ENCODE peak calls at places on chromosomes 1 and 21, in seven cellular contexts. V, O, A, P, L, M and K are unnamed samples.

GRCh38 chr21:37072988-37073416 is at the start of the genes PIGP and TTC3:
- DNase-seq in V (peak; percentile 98), O (peak; percentile 95), A (peak; percentile 98), P (peak; percentile 94), L (peak; percentile 97), M (peak; percentile 92), K (peak; percentile 97)

GRCh38 chr1:234234199-234234598 is 139.1 kb upstream of the COA6 start:
- DNase-seq in V (no peak), O (no peak), A (no peak), P (no peak), L (no peak), M (no peak), K (no peak)

GRCh38 chr1:26044414-26044813 is 1.5 kb downstream of the SLC30A2 start:
- DNase-seq in V (no peak), O (no peak), A (no peak), P (no peak), L (no peak), M (no peak), K (no peak)

GRCh38 chr21:46028547-46029200 is 47.1 kb downstream of the COL6A1 start:
- DNase-seq in V (peak; percentile 74), O (no peak), A (peak; percentile 60), P (no peak), L (no peak), M (peak; percentile 93), K (no peak)

GRCh38 chr21:34243562-34243961 is 120.2 kb upstream of the KCNE2 start:
- DNase-seq in V (peak; percentile 35), O (peak; percentile 28), A (no peak), P (no peak), L (peak; percentile 15), M (peak; percentile 13), K (peak; percentile 42)

GRCh38 chr1:67285780-67286488 is 21.7 kb upstream of the IL12RB2 start:
- DNase-seq in V (no peak), O (no peak), A (no peak), P (no peak), L (peak; percentile 11), M (no peak), K (peak; percentile 14)

GRCh38 chr1:4624801-4625200 is 29.6 kb upstream of the AJAP1 start:
- DNase-seq in V (no peak), O (no peak), A (no peak), P (no peak), L (no peak), M (no peak), K (no peak)

GRCh38 chr1:51300270-51300669 is 30.1 kb downstream of the TTC39A start:
- DNase-seq in V (no peak), O (no peak), A (no peak), P (no peak), L (no peak), M (no peak), K (no peak)

GRCh38 chr1:193712356-193712755 is 525.9 kb upstream of the B3GALT2 start:
- DNase-seq in V (no peak), O (no peak), A (no peak), P (no peak), L (no peak), M (no peak), K (no peak)

GRCh38 chr1:55747285-55747890 is 532.2 kb upstream of the USP24 start:
- DNase-seq in V (peak; percentile 54), O (peak; percentile 31), A (peak; percentile 47), P (no peak), L (no peak), M (peak; percentile 81), K (peak; percentile 74)

GRCh38 chr1:12309783-12310742 is 80.2 kb downstream of the VPS13D start:
- DNase-seq in V (peak; percentile 45), O (no peak), A (no peak), P (no peak), L (peak; percentile 72), M (peak; percentile 35), K (no peak)

GRCh38 chr1:91583326-91583755 is 82.7 kb downstream of the CDC7 start:
- DNase-seq in V (peak; percentile 97), O (no peak), A (no peak), P (no peak), L (peak; percentile 53), M (peak; percentile 92), K (no peak)

GRCh38 chr21:26405071-26405470 is 168.0 kb downstream of the CYYR1 start:
- DNase-seq in V (peak; percentile 59), O (no peak), A (no peak), P (no peak), L (peak; percentile 51), M (peak; percentile 52), K (peak; percentile 42)

GRCh38 chr21:26404288-26404687 is 168.8 kb downstream of the CYYR1 start:
- DNase-seq in V (no peak), O (no peak), A (no peak), P (no peak), L (no peak), M (no peak), K (no peak)

GRCh38 chr21:26409735-26410134 is 163.4 kb downstream of the CYYR1 start:
- DNase-seq in V (peak; percentile 60), O (no peak), A (no peak), P (no peak), L (no peak), M (peak; percentile 60), K (no peak)

GRCh38 chr21:26405735-26406361 is 167.2 kb downstream of the CYYR1 start:
- DNase-seq in V (peak; percentile 83), O (no peak), A (no peak), P (no peak), L (peak; percentile 85), M (peak; percentile 84), K (peak; percentile 90)
- H3K4me3 ChIP-seq in V (peak overlapping the region; percentile 40), O (no peak overlapping the region), A (no peak overlapping the region), P (no peak overlapping the region), L (peak overlapping the region; percentile 28), M (peak overlapping the region; percentile 49), K (peak overlapping the region; percentile 29)

DNA sequence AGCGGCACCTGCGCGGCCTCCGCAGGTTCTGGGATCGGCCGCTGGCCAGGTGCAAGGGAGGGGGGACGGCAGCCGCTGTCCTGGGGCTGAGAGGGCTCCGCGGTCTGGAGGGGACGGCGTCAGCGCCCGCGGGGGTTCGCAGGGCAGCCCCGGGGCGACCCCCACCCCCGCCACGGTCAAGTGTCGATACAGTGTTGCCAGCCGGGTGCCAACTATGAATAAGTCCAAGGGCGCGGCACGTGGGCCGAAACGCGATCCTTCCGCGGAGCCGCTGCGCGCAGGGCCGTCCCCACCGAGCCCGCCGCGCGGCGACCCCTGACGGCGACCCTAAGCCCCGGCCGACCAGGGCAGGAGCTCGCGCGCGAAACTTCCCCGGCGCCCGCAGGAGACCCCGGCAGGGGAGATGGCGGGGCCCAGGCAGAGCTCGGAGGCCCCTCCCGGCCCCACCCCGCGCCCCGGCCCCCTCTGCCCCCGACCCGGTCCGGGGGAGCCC is 664 bp upstream of the AGPAT3 start:
- DNase-seq in V (peak; percentile 69), O (peak; percentile 57), A (no peak), P (no peak), L (no peak), M (peak; percentile 45), K (peak; percentile 31)
- TF ChIP-seq CTCF in V (no peak), O (no peak), A (peak; percentile 5), P (no peak), L (no peak), M (no peak), K (no peak)

DNA sequence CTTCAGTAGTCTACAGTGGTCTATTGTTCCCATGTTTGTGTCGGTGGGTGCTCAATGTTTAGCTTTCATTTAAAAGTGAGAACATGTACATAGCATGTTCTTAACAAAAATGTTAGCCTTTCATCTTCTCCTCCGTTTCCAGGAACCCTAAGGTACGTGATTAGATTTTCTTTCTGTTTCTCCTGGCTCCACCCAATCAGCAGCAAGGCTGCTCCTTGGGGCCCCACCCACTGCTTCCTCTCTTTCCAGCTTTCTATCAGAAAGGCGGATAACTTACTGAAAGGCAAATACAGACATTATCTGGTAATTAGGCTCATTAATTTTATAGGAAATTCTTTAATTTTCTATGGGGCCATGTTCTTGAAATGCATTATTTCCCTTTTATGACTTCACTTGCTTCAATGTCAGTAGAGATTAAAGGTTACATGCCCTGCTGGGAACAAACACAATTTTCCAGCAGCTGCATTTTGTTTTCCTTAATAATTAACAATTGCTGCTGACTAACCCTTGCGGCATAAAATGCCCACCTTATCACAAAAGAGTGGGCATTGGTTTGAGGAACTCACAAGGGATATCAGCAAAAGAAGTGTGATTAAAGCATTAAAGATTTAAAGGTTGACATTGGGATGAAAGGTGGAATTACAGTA is 324.9 kb upstream of the SNX7 start:
- DNase-seq in V (no peak), O (no peak), A (no peak), P (no peak), L (no peak), M (no peak), K (no peak)
- H3K4me3 ChIP-seq in V (no peak overlapping the region), O (no peak overlapping the region), A (no peak overlapping the region), P (no peak overlapping the region), L (no peak overlapping the region), M (no peak overlapping the region), K (no peak overlapping the region)

GRCh38 chr1:28915036-28915895 is 897 bp downstream of the EPB41 start:
- DNase-seq in V (peak; percentile 56), O (no peak), A (peak; percentile 28), P (peak; percentile 65), L (peak; percentile 29), M (no peak), K (peak; percentile 28)

GRCh38 chr1:28921286-28921869 is 7.0 kb downstream of the EPB41 start:
- DNase-seq in V (no peak), O (no peak), A (no peak), P (no peak), L (no peak), M (no peak), K (no peak)

GRCh38 chr1:28913786-28914227 is 562 bp upstream of the EPB41 start:
- DNase-seq in V (no peak), O (no peak), A (no peak), P (no peak), L (no peak), M (no peak), K (peak; percentile 4)

GRCh38 chr1:28914228-28915035 is at the start of gene EPB41:
- DNase-seq in V (peak; percentile 94), O (peak; percentile 93), A (peak; percentile 90), P (peak; percentile 89), L (peak; percentile 92), M (peak; percentile 68), K (peak; percentile 92)

DNA sequence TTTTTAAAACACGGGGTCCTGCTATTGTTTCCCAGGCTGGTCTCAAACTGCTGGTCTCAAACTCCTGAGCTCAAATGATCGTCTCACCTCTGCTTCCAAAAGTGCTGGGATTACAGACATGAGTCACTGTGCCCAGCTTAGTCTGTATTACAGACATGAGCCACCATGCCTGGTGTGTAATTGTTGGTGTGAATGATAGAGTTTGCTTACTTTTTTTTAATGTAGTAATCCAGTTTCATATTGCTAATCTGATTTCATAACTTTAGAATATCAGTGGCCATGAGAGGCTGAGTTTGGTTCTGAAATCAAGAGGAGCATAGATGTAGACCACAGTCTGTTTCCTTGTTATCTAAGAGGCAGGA is 3.4 kb downstream of the EPB41 start:
- DNase-seq in V (no peak), O (no peak), A (no peak), P (peak; percentile 28), L (no peak), M (no peak), K (no peak)
- TF ChIP-seq CTCF in V (no peak), O (no peak), A (no peak), P (no peak), L (no peak), M (no peak), K (no peak)